ENCODE peak calls at places on chromosome 7, in seven cellular contexts. I is NB4; G is stimulated activated CD8-positive, alpha-beta memory T cell treated with anti-CD3 and anti-CD28 coated beads, Interleukin-2, amount 100 ng/mL, for 48 hours; F is ecto neural progenitor cell; N is neural crest cell; V is stimulated activated CD4-positive, alpha-beta T cell treated with anti-CD3 and anti-CD28 coated beads, Interleukin-12 subunit alpha, Interleukin-12 subunit beta, amount 100 ng/mL, for 4 hours; U is HTR-8/SVneo. D is an unnamed sample.

GRCh38 chr7:95905165-95905564 is 132.8 kb downstream of the DYNC1I1 start:
- DNase-seq in G (no peak), F (no peak), N (no peak), V (no peak), I (peak), U (no peak), D (peak)

GRCh38 chr7:116741625-116742316 is 69.8 kb downstream of the MET start:
- DNase-seq in U (no peak), V (no peak), G (no peak), I (no peak), N (no peak), F (no peak), D (no peak)

GRCh38 chr7:28865494-28866257 is 92.5 kb downstream of the TRIL start:
- DNase-seq in F (no peak), V (no peak), N (no peak), I (no peak), G (no peak), U (peak), D (peak)

GRCh38 chr7:35185908-35186731 is 67.8 kb downstream of the TBX20 start:
- DNase-seq in F (peak), U (peak), I (peak), V (no peak), N (peak), G (no peak), D (peak)

GRCh38 chr7:1975179-1975578 is 257.6 kb downstream of the MAD1L1 start:
- DNase-seq in F (no peak), N (no peak), U (no peak), V (no peak), I (no peak), G (no peak), D (no peak)

GRCh38 chr7:103394566-103394965 is 47.1 kb downstream of the PSMC2 start:
- DNase-seq in I (no peak), F (no peak), V (no peak), N (no peak), U (no peak), G (no peak), D (no peak)

GRCh38 chr7:38398725-38399321 is 125.4 kb upstream of the TARP start:
- DNase-seq in F (peak), G (peak), U (peak), N (peak), I (peak), V (peak), D (peak)

GRCh38 chr7:158449942-158450341 is 137.7 kb downstream of the PTPRN2 start:
- DNase-seq in I (no peak), G (no peak), F (no peak), V (no peak), N (no peak), U (no peak), D (no peak)

GRCh38 chr7:20560325-20561180 is 54.9 kb upstream of the ABCB5 start:
- DNase-seq in N (no peak), U (no peak), I (no peak), V (no peak), F (no peak), G (no peak), D (no peak)

GRCh38 chr7:157797361-157797760 is 460.6 kb downstream of the DNAJB6 start:
- DNase-seq in G (no peak), V (no peak), F (no peak), I (no peak), N (no peak), U (no peak), D (no peak)

GRCh38 chr7:105444342-105444938 is 55.7 kb upstream of the SRPK2 start:
- DNase-seq in N (no peak), I (no peak), U (no peak), F (no peak), G (no peak), V (no peak), D (no peak)

GRCh38 chr7:106022193-106022821 is 59.2 kb downstream of the CDHR3 start:
- DNase-seq in G (peak), V (no peak), U (no peak), F (no peak), I (peak), N (no peak), D (no peak)

GRCh38 chr7:130491841-130492518 is at the start of gene MEST:
- DNase-seq in G (no peak), V (no peak), N (peak), I (no peak), U (peak), F (peak), D (no peak)

GRCh38 chr7:75943864-75944263 is 28.9 kb downstream of the POR start:
- DNase-seq in I (no peak), F (no peak), U (no peak), V (no peak), N (no peak), G (no peak), D (no peak)

GRCh38 chr7:66682350-66683093 is 53.8 kb downstream of the KCTD7 start:
- DNase-seq in I (peak), U (no peak), N (peak), F (no peak), V (peak), G (no peak), D (no peak)

GRCh38 chr7:155466814-155467675 is 9.1 kb downstream of the EN2 start:
- DNase-seq in I (peak), V (no peak), G (no peak), U (no peak), N (peak), F (peak), D (no peak)

GRCh38 chr7:32034052-32034451 is 36.2 kb downstream of the PDE1C start:
- DNase-seq in V (no peak), I (no peak), G (no peak), N (no peak), F (no peak), U (no peak), D (no peak)